ENCODE peak calls at places on chromosomes 2 and 18, in ten cellular contexts. One of them, this sample, is unnamed.

GRCh38 chr18:26458526-26459232 is 89.7 kb downstream of the KCTD1 start:
- DNase-seq in neural progenitor cell: no peak
- DNase-seq in prostate gland: no peak
- DNase-seq in fibroblast of mammary gland: peak
- DNase-seq in DND-41: no peak
- DNase-seq in AG09309: peak
- DNase-seq in fibroblast of the aortic adventitia: peak
- DNase-seq in uterus: no peak
- DNase-seq in BE2C: no peak
- DNase-seq in suprapubic skin: no peak
- DNase-seq in this sample: peak

GRCh38 chr2:69582582-69583176 is 60.9 kb downstream of the AAK1 start:
- DNase-seq in fibroblast of the aortic adventitia: peak
- DNase-seq in DND-41: peak
- DNase-seq in BE2C: no peak
- DNase-seq in suprapubic skin: no peak
- DNase-seq in prostate gland: no peak
- DNase-seq in AG09309: no peak
- DNase-seq in fibroblast of mammary gland: peak
- DNase-seq in neural progenitor cell: no peak
- DNase-seq in uterus: no peak
- DNase-seq in this sample: peak

GRCh38 chr18:3869848-3870247 is 419.9 kb downstream of the TGIF1 start:
- DNase-seq in prostate gland: no peak
- DNase-seq in BE2C: no peak
- DNase-seq in fibroblast of the aortic adventitia: peak
- DNase-seq in suprapubic skin: no peak
- DNase-seq in fibroblast of mammary gland: peak
- DNase-seq in uterus: no peak
- DNase-seq in AG09309: peak
- DNase-seq in neural progenitor cell: peak
- DNase-seq in DND-41: no peak
- DNase-seq in this sample: peak

GRCh38 chr2:109545828-109546713 is 67.7 kb downstream of the SEPTIN10 start:
- DNase-seq in uterus: peak
- DNase-seq in DND-41: peak
- DNase-seq in prostate gland: peak
- DNase-seq in BE2C: peak
- DNase-seq in fibroblast of the aortic adventitia: peak
- DNase-seq in AG09309: no peak
- DNase-seq in neural progenitor cell: peak
- DNase-seq in suprapubic skin: no peak
- DNase-seq in fibroblast of mammary gland: peak
- DNase-seq in this sample: peak

GRCh38 chr2:36416370-36417165 is 61.0 kb downstream of the CRIM1 start:
- DNase-seq in neural progenitor cell: no peak
- DNase-seq in fibroblast of mammary gland: no peak
- DNase-seq in prostate gland: no peak
- DNase-seq in BE2C: no peak
- DNase-seq in fibroblast of the aortic adventitia: peak
- DNase-seq in AG09309: no peak
- DNase-seq in DND-41: no peak
- DNase-seq in uterus: no peak
- DNase-seq in suprapubic skin: no peak
- DNase-seq in this sample: no peak

GRCh38 chr2:72138011-72138881 is 9.4 kb downstream of the CYP26B1 start:
- DNase-seq in DND-41: no peak
- DNase-seq in fibroblast of the aortic adventitia: no peak
- DNase-seq in uterus: peak
- DNase-seq in AG09309: no peak
- DNase-seq in suprapubic skin: peak
- DNase-seq in BE2C: no peak
- DNase-seq in prostate gland: no peak
- DNase-seq in neural progenitor cell: peak
- DNase-seq in fibroblast of mammary gland: no peak
- DNase-seq in this sample: no peak

GRCh38 chr2:36318547-36318946 is 37.0 kb upstream of the CRIM1 start:
- DNase-seq in BE2C: no peak
- DNase-seq in AG09309: no peak
- DNase-seq in prostate gland: no peak
- DNase-seq in fibroblast of mammary gland: peak
- DNase-seq in neural progenitor cell: no peak
- DNase-seq in fibroblast of the aortic adventitia: peak
- DNase-seq in DND-41: no peak
- DNase-seq in uterus: no peak
- DNase-seq in suprapubic skin: no peak
- DNase-seq in this sample: peak

GRCh38 chr2:231161252-231162035 is 36.6 kb upstream of the HTR2B start:
- DNase-seq in DND-41: no peak
- DNase-seq in fibroblast of the aortic adventitia: no peak
- DNase-seq in AG09309: no peak
- DNase-seq in prostate gland: no peak
- DNase-seq in BE2C: no peak
- DNase-seq in fibroblast of mammary gland: no peak
- DNase-seq in uterus: no peak
- DNase-seq in suprapubic skin: no peak
- DNase-seq in neural progenitor cell: no peak
- DNase-seq in this sample: no peak

GRCh38 chr18:3595282-3596273 is 145.6 kb downstream of the TGIF1 start:
- DNase-seq in BE2C: no peak
- DNase-seq in fibroblast of mammary gland: peak
- DNase-seq in fibroblast of the aortic adventitia: peak
- DNase-seq in prostate gland: peak
- DNase-seq in neural progenitor cell: no peak
- DNase-seq in suprapubic skin: no peak
- DNase-seq in AG09309: peak
- DNase-seq in uterus: peak
- DNase-seq in DND-41: no peak
- DNase-seq in this sample: peak

GRCh38 chr18:63681449-63682381 is 20.0 kb upstream of the SERPINB3 start:
- DNase-seq in neural progenitor cell: no peak
- DNase-seq in BE2C: no peak
- DNase-seq in AG09309: peak
- DNase-seq in fibroblast of mammary gland: no peak
- DNase-seq in uterus: no peak
- DNase-seq in DND-41: no peak
- DNase-seq in prostate gland: peak
- DNase-seq in suprapubic skin: no peak
- DNase-seq in fibroblast of the aortic adventitia: no peak
- DNase-seq in this sample: no peak

GRCh38 chr2:10196275-10196892 is 73.8 kb downstream of the RRM2 start:
- DNase-seq in fibroblast of the aortic adventitia: peak
- DNase-seq in DND-41: no peak
- DNase-seq in uterus: peak
- DNase-seq in suprapubic skin: no peak
- DNase-seq in fibroblast of mammary gland: no peak
- DNase-seq in prostate gland: no peak
- DNase-seq in AG09309: no peak
- DNase-seq in neural progenitor cell: no peak
- DNase-seq in BE2C: no peak
- DNase-seq in this sample: peak

GRCh38 chr2:239181074-239181581 is 219.7 kb downstream of the HDAC4 start:
- DNase-seq in AG09309: no peak
- DNase-seq in suprapubic skin: peak
- DNase-seq in prostate gland: no peak
- DNase-seq in fibroblast of the aortic adventitia: no peak
- DNase-seq in neural progenitor cell: no peak
- DNase-seq in DND-41: no peak
- DNase-seq in uterus: peak
- DNase-seq in fibroblast of mammary gland: no peak
- DNase-seq in BE2C: peak
- DNase-seq in this sample: no peak

GRCh38 chr2:172234716-172235661 is 132.3 kb upstream of the DLX2 start:
- DNase-seq in AG09309: no peak
- DNase-seq in fibroblast of the aortic adventitia: no peak
- DNase-seq in prostate gland: no peak
- DNase-seq in suprapubic skin: no peak
- DNase-seq in fibroblast of mammary gland: no peak
- DNase-seq in DND-41: peak
- DNase-seq in neural progenitor cell: peak
- DNase-seq in BE2C: peak
- DNase-seq in uterus: no peak
- DNase-seq in this sample: no peak

GRCh38 chr2:199070550-199070949 is 387.2 kb downstream of the SATB2 start:
- DNase-seq in uterus: no peak
- DNase-seq in neural progenitor cell: no peak
- DNase-seq in fibroblast of mammary gland: no peak
- DNase-seq in suprapubic skin: no peak
- DNase-seq in BE2C: no peak
- DNase-seq in fibroblast of the aortic adventitia: no peak
- DNase-seq in AG09309: no peak
- DNase-seq in prostate gland: no peak
- DNase-seq in DND-41: no peak
- DNase-seq in this sample: no peak

GRCh38 chr18:47050468-47050867 is 15.0 kb upstream of the ELOA2 start:
- DNase-seq in uterus: no peak
- DNase-seq in BE2C: peak
- DNase-seq in suprapubic skin: no peak
- DNase-seq in neural progenitor cell: peak
- DNase-seq in prostate gland: no peak
- DNase-seq in fibroblast of the aortic adventitia: peak
- DNase-seq in fibroblast of mammary gland: peak
- DNase-seq in DND-41: peak
- DNase-seq in AG09309: peak
- DNase-seq in this sample: peak

GRCh38 chr18:37778417-37779165 is 213.0 kb upstream of the CELF4 start:
- DNase-seq in neural progenitor cell: peak
- DNase-seq in prostate gland: peak
- DNase-seq in fibroblast of the aortic adventitia: no peak
- DNase-seq in BE2C: peak
- DNase-seq in fibroblast of mammary gland: peak
- DNase-seq in suprapubic skin: peak
- DNase-seq in uterus: no peak
- DNase-seq in DND-41: peak
- DNase-seq in AG09309: no peak
- DNase-seq in this sample: peak
- TF ChIP-seq CTCF in neural progenitor cell: peak
- TF ChIP-seq CTCF in prostate gland: peak
- TF ChIP-seq CTCF in fibroblast of the aortic adventitia: no peak
- TF ChIP-seq CTCF in BE2C: peak
- TF ChIP-seq CTCF in fibroblast of mammary gland: peak
- TF ChIP-seq CTCF in suprapubic skin: peak
- TF ChIP-seq CTCF in uterus: peak
- TF ChIP-seq CTCF in DND-41: peak
- TF ChIP-seq CTCF in AG09309: peak
- TF ChIP-seq CTCF in this sample: peak

DNA sequence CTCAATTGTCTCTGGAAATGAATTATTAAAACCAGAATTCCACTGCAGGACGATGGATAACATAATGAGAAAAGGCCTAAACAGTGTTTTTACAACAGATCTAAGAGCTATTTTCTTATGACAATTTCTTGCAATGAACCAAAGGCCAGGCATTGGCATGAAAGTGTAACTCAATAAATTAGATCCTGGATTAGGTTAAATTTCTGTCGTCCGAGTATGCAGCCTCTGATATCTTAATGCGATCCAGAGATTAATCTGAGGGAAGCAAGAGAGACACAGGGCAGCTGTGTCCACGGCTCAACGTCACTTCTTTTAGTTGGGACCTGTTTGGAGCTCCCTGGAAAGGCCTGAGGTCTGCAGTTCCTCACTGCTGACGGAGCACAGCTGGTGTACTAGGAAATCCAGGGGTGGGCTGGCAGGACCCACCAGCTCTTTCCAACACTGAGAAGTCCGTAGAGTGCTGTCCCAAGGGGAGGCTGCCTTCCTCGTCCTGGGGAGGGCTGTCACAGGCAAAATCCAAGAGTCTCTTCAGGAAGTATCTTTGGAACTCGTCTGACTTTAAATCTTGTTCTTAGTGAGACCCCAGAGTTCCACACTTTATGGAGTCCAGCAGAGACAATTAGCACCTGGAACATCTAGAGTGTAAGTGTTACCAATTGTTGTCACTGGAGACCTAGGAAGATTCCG is 173.5 kb downstream of the ACKR3 start:
- DNase-seq in uterus: peak
- DNase-seq in BE2C: no peak
- DNase-seq in suprapubic skin: no peak
- DNase-seq in fibroblast of the aortic adventitia: peak
- DNase-seq in prostate gland: no peak
- DNase-seq in fibroblast of mammary gland: no peak
- DNase-seq in DND-41: no peak
- DNase-seq in AG09309: no peak
- DNase-seq in neural progenitor cell: no peak
- DNase-seq in this sample: peak
- H3K4me3 ChIP-seq in uterus: no peak
- H3K4me3 ChIP-seq in BE2C: no peak
- H3K4me3 ChIP-seq in suprapubic skin: no peak
- H3K4me3 ChIP-seq in fibroblast of the aortic adventitia: no peak
- H3K4me3 ChIP-seq in prostate gland: no peak
- H3K4me3 ChIP-seq in fibroblast of mammary gland: no peak
- H3K4me3 ChIP-seq in DND-41: no peak
- H3K4me3 ChIP-seq in AG09309: no peak
- H3K4me3 ChIP-seq in neural progenitor cell: no peak
- H3K4me3 ChIP-seq in this sample: no peak

DNA sequence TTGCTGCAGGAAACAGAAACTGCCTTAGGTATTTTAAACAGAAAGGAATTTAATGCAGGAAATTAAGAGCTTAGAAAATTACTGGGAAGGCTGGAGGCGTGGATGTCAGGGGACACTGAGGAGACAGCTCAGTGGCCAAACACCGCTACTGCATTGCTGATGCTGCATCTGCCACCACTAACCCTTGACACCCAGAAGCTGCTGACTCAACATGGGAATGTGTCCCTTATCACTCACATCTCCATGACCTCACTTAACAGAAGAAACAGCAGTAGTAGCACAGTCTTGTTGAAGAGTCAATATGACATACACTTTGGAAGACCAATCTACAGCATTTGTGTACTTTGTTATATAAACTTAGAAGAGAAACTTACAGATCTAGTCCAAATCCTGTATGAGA is 906.1 kb downstream of the SLC4A3 start:
- DNase-seq in uterus: no peak
- DNase-seq in prostate gland: no peak
- DNase-seq in DND-41: peak
- DNase-seq in suprapubic skin: no peak
- DNase-seq in BE2C: no peak
- DNase-seq in AG09309: no peak
- DNase-seq in fibroblast of the aortic adventitia: no peak
- DNase-seq in neural progenitor cell: peak
- DNase-seq in fibroblast of mammary gland: peak
- DNase-seq in this sample: peak
- TF ChIP-seq CTCF in uterus: no peak
- TF ChIP-seq CTCF in prostate gland: no peak
- TF ChIP-seq CTCF in DND-41: peak
- TF ChIP-seq CTCF in suprapubic skin: no peak
- TF ChIP-seq CTCF in BE2C: peak
- TF ChIP-seq CTCF in AG09309: peak
- TF ChIP-seq CTCF in fibroblast of the aortic adventitia: peak
- TF ChIP-seq CTCF in neural progenitor cell: peak
- TF ChIP-seq CTCF in fibroblast of mammary gland: peak
- TF ChIP-seq CTCF in this sample: peak

DNA sequence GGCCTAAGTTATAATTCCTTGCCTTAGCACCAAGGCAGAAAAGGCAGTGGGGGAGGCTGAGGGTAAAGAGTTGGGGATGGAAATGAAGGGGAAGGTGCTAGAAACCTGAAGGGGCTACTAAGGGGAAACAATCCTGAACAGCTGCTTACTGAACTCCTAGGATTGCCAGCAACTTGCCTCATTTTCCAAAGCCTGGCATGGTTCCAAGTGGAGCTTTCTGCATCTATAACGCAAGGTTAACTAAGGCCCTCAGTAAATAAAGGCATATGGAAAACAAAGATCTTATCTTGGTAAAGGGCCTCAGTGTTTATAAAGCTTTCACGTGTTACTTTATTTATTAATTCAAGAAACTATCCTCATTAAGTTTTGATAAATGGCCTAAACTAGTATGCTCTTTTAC is 10.9 kb downstream of the MEP1B start:
- DNase-seq in suprapubic skin: no peak
- DNase-seq in uterus: no peak
- DNase-seq in AG09309: no peak
- DNase-seq in fibroblast of mammary gland: no peak
- DNase-seq in DND-41: no peak
- DNase-seq in fibroblast of the aortic adventitia: no peak
- DNase-seq in prostate gland: no peak
- DNase-seq in BE2C: peak
- DNase-seq in neural progenitor cell: no peak
- DNase-seq in this sample: no peak
- H3K4me3 ChIP-seq in suprapubic skin: no peak
- H3K4me3 ChIP-seq in uterus: no peak
- H3K4me3 ChIP-seq in AG09309: no peak
- H3K4me3 ChIP-seq in fibroblast of mammary gland: no peak
- H3K4me3 ChIP-seq in DND-41: no peak
- H3K4me3 ChIP-seq in fibroblast of the aortic adventitia: no peak
- H3K4me3 ChIP-seq in prostate gland: no peak
- H3K4me3 ChIP-seq in BE2C: no peak
- H3K4me3 ChIP-seq in neural progenitor cell: no peak
- H3K4me3 ChIP-seq in this sample: no peak